ENCODE peak calls at places on chromosomes 1 and 21, in five cellular contexts. X is A549, F is OCI-LY7, Q is mammary epithelial cell, N is neural progenitor cell. V is an unnamed sample.

GRCh38 chr1:168636642-168637111 is 60.3 kb downstream of the XCL1 start:
- DNase-seq in F (no peak), Q (peak), N (no peak), X (peak), V (peak)

GRCh38 chr1:198904356-198904755 is 265.5 kb downstream of the PTPRC start:
- DNase-seq in Q (peak), X (no peak), F (no peak), N (no peak), V (no peak)

GRCh38 chr21:28235169-28235892 is 757.3 kb downstream of the LTN1 start:
- DNase-seq in X (no peak), Q (no peak), F (no peak), N (no peak), V (no peak)

GRCh38 chr21:15051652-15052554 is 12.9 kb downstream of the NRIP1 start:
- DNase-seq in X (peak), Q (no peak), N (no peak), F (no peak), V (no peak)

GRCh38 chr1:116448785-116449385 is 75.8 kb downstream of the ATP1A1 start:
- DNase-seq in N (no peak), F (no peak), Q (peak), X (no peak), V (no peak)

GRCh38 chr1:29269356-29269755 is 33.0 kb downstream of the PTPRU start:
- DNase-seq in N (no peak), F (no peak), Q (no peak), X (no peak), V (no peak)

GRCh38 chr1:154220970-154221814 is 437 bp downstream of the UBAP2L start:
- DNase-seq in N (peak), Q (peak), X (peak), F (peak), V (no peak)

GRCh38 chr1:64098856-64099606 is 104.4 kb upstream of the UBE2U start:
- DNase-seq in X (no peak), N (no peak), F (no peak), Q (no peak), V (no peak)

GRCh38 chr1:41728403-41729202 is 190.1 kb downstream of the HIVEP3 start:
- DNase-seq in X (no peak), N (no peak), F (peak), Q (no peak), V (no peak)

DNA sequence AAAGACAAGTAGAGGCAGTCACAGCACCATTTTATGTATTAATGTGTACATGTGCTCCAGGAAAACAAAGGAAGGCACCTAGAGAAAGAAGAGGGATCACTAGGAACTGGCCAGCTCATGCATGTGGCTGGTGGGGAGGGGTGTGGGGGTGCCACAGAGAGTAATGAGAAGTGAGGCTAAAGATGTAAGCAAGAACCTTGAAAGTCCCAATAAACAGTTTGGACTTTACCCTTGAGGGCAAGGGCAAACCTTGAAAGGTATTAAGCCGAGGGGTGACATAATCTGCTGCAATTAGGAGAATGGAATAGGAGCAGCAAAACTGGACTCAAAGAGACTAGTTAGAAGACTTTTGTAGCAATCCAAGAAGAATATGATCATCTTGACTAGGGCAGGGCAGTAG is 51.5 kb downstream of the ERI3 start:
- DNase-seq in X (no peak), Q (no peak), F (no peak), N (no peak), V (no peak)
- H3K27ac ChIP-seq in X (no peak), Q (no peak), F (no peak), N (no peak), V (no peak)

GRCh38 chr1:7813677-7814373 is 29.7 kb downstream of the PER3 start:
- DNase-seq in F (no peak), Q (no peak), N (no peak), X (no peak), V (no peak)
- H3K27ac ChIP-seq in F (no peak), Q (no peak), N (no peak), X (no peak), V (no peak)

DNA sequence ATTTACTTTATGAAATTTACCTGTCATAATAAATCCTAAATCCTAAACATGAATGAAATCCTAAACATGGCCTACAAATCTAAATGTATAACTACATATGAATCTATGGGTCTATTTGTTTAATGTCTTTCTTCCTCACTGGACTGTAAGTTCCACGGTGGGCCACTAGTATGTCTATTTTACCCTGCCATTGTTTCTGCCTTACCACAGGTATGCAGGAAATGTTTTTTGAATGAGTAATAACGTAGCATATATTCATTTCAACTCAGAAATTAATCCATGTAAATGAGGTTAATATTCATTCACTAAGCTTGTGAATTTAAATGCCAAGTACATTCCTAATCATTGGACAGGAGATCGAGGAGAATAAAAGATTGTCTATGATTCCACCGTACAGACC is 35.3 kb downstream of the B3GALNT2 start:
- DNase-seq in Q (peak), N (no peak), F (no peak), X (peak), V (no peak)
- H3K27ac ChIP-seq in Q (peak), N (no peak), F (no peak), X (no peak), V (no peak)

DNA sequence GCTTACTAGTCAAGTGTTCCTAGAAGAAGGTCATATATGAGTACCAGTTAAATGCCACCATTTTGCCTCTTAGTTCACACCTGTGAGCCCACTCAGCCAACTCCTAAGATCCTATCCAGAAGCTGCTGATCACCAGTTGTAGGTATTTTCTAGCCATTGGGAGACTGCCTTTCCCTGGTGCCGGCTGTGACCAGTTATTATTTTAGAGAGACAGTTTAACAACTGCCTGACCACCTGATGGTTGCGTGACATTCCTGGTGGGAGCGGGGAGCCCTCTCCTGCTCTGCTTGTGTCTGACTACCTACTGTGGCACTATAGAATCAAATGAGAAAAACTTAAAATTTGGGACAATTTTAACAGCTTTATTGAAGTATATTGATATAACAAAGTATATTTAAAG is 2.9 kb upstream of the CNN3 start:
- DNase-seq in X (no peak), F (no peak), Q (no peak), N (no peak), V (no peak)
- H3K27ac ChIP-seq in X (no peak), F (no peak), Q (no peak), N (no peak), V (peak)

GRCh38 chr1:212237651-212238050 is 47.6 kb upstream of the PPP2R5A start:
- DNase-seq in X (peak), F (no peak), Q (peak), N (no peak), V (no peak)
- H3K27ac ChIP-seq in X (no peak), F (no peak), Q (peak), N (no peak), V (no peak)

GRCh38 chr21:41187537-41188025 is 19.6 kb downstream of the BACE2 start:
- DNase-seq in F (no peak), Q (no peak), X (no peak), N (no peak), V (no peak)
- H3K27ac ChIP-seq in F (no peak), Q (no peak), X (no peak), N (no peak), V (no peak)

GRCh38 chr1:160578694-160579191 is 553 bp downstream of the CD84 start:
- DNase-seq in F (no peak), X (no peak), Q (no peak), N (no peak), V (no peak)
- H3K27ac ChIP-seq in F (peak), X (no peak), Q (no peak), N (no peak), V (no peak)

DNA sequence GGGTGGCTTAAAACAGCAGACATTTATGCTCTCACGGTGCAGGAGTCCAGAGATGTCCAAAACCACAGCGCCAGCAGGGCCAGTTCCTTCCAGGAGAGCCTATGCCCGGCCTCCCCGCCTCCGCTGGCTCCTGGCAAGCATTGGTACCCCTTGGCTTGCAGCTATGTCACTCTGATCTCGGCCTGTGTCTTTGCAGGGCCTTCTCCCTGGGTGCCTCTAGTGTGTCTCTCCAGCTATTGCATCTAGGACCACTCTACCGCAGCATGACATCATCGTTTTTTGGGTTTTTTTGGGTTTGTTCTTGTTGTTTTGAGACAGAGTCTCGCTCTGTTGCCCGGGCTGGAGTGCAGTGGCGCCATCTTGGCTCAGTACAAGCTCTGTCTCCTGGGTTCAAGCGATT is 197.6 kb upstream of the VAMP3 start:
- DNase-seq in Q (no peak), X (no peak), N (no peak), F (no peak), V (no peak)
- H3K27ac ChIP-seq in Q (no peak), X (no peak), N (no peak), F (no peak), V (no peak)

DNA sequence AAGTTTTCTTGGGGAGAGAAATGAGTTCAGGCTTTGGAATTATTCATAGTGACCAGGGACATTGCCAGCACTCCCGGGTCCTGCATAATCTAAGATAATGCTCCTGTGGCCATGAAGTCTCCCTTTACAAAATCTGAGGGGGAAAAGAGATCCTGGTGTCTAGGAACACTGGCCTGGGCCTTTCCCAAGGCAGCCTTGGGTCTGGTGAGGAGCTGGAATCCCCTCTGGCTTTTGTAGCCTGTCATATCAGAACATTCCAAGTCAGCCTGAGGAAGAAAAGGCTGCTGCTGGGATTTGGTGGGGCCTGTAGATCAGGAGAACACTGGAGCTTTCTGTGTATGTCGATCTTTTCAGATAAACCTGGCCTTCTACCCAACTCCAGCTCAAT is 1.6 kb upstream of the ARID1A start:
- DNase-seq in N (peak), X (no peak), F (no peak), Q (no peak), V (no peak)
- H3K27ac ChIP-seq in N (peak), X (peak), F (peak), Q (no peak), V (peak)

V was measured in right atrium auricular region.